ENCODE peak calls at places on chromosomes 5 and 9, in five cellular contexts. One of them, this sample, is unnamed.

GRCh38 chr5:139459451-139459934 is 3.0 kb downstream of the ECSCR start:
- DNase-seq in dorsolateral prefrontal cortex: no peak
- DNase-seq in neuronal stem cell: no peak
- DNase-seq in hepatocyte: no peak
- DNase-seq in HCT116: no peak
- DNase-seq in this sample: no peak

GRCh38 chr5:54135042-54135441 is 175.3 kb downstream of the ARL15 start:
- DNase-seq in dorsolateral prefrontal cortex: no peak
- DNase-seq in neuronal stem cell: no peak
- DNase-seq in hepatocyte: no peak
- DNase-seq in HCT116: no peak
- DNase-seq in this sample: no peak

GRCh38 chr9:77194423-77194822 is 17.1 kb downstream of the VPS13A start:
- DNase-seq in dorsolateral prefrontal cortex: no peak
- DNase-seq in neuronal stem cell: no peak
- DNase-seq in hepatocyte: no peak
- DNase-seq in HCT116: no peak
- DNase-seq in this sample: no peak

GRCh38 chr5:130110333-130110732 is 206.1 kb downstream of the CHSY3 start:
- DNase-seq in dorsolateral prefrontal cortex: no peak
- DNase-seq in neuronal stem cell: no peak
- DNase-seq in hepatocyte: peak
- DNase-seq in HCT116: no peak
- DNase-seq in this sample: no peak

GRCh38 chr9:21558627-21559401 is 76.7 kb upstream of the IFNE start:
- DNase-seq in dorsolateral prefrontal cortex: peak
- DNase-seq in neuronal stem cell: peak
- DNase-seq in hepatocyte: no peak
- DNase-seq in HCT116: no peak
- DNase-seq in this sample: peak

GRCh38 chr5:42854795-42855194 is 43.1 kb upstream of the SELENOP start:
- DNase-seq in dorsolateral prefrontal cortex: no peak
- DNase-seq in neuronal stem cell: no peak
- DNase-seq in hepatocyte: peak
- DNase-seq in HCT116: no peak
- DNase-seq in this sample: no peak

GRCh38 chr9:116000748-116001329 is 152.8 kb upstream of the PAPPA start:
- DNase-seq in dorsolateral prefrontal cortex: no peak
- DNase-seq in neuronal stem cell: no peak
- DNase-seq in hepatocyte: peak
- DNase-seq in HCT116: peak
- DNase-seq in this sample: no peak

GRCh38 chr9:10488937-10489336 is 123.9 kb downstream of the PTPRD start:
- DNase-seq in dorsolateral prefrontal cortex: no peak
- DNase-seq in neuronal stem cell: no peak
- DNase-seq in hepatocyte: no peak
- DNase-seq in HCT116: no peak
- DNase-seq in this sample: no peak

GRCh38 chr5:168163966-168164365 is 127.5 kb upstream of the WWC1 start:
- DNase-seq in dorsolateral prefrontal cortex: no peak
- DNase-seq in neuronal stem cell: no peak
- DNase-seq in hepatocyte: no peak
- DNase-seq in HCT116: no peak
- DNase-seq in this sample: no peak

GRCh38 chr9:20835364-20836286 is 151.6 kb downstream of the FOCAD start:
- DNase-seq in dorsolateral prefrontal cortex: no peak
- DNase-seq in neuronal stem cell: no peak
- DNase-seq in hepatocyte: no peak
- DNase-seq in HCT116: no peak
- DNase-seq in this sample: no peak

GRCh38 chr9:98775831-98776441 is 20.4 kb downstream of the ANKS6 start:
- DNase-seq in dorsolateral prefrontal cortex: no peak
- DNase-seq in neuronal stem cell: peak
- DNase-seq in hepatocyte: peak
- DNase-seq in HCT116: peak
- DNase-seq in this sample: peak

GRCh38 chr5:74240783-74241750 is 399.5 kb downstream of the ENC1 start:
- DNase-seq in dorsolateral prefrontal cortex: no peak
- DNase-seq in neuronal stem cell: no peak
- DNase-seq in hepatocyte: peak
- DNase-seq in HCT116: no peak
- DNase-seq in this sample: no peak

GRCh38 chr5:173412566-173412965 is 84.4 kb upstream of the STC2 start:
- DNase-seq in dorsolateral prefrontal cortex: no peak
- DNase-seq in neuronal stem cell: no peak
- DNase-seq in hepatocyte: no peak
- DNase-seq in HCT116: no peak
- DNase-seq in this sample: no peak

GRCh38 chr5:14467251-14467650 is 114.3 kb upstream of the OTULINL start:
- DNase-seq in dorsolateral prefrontal cortex: no peak
- DNase-seq in neuronal stem cell: no peak
- DNase-seq in hepatocyte: no peak
- DNase-seq in HCT116: no peak
- DNase-seq in this sample: no peak

GRCh38 chr5:178770621-178771020 is 40.2 kb upstream of the ZNF354A start:
- DNase-seq in dorsolateral prefrontal cortex: no peak
- DNase-seq in neuronal stem cell: no peak
- DNase-seq in hepatocyte: no peak
- DNase-seq in HCT116: no peak
- DNase-seq in this sample: no peak

GRCh38 chr5:160251406-160252155 is 22.3 kb downstream of the FABP6 start:
- DNase-seq in dorsolateral prefrontal cortex: no peak
- DNase-seq in neuronal stem cell: no peak
- DNase-seq in hepatocyte: no peak
- DNase-seq in HCT116: no peak
- DNase-seq in this sample: no peak

GRCh38 chr9:122904466-122904822 is 715 bp downstream of the RC3H2 start:
- DNase-seq in dorsolateral prefrontal cortex: no peak
- DNase-seq in neuronal stem cell: no peak
- DNase-seq in hepatocyte: peak
- DNase-seq in HCT116: no peak
- DNase-seq in this sample: peak

GRCh38 chr5:135213466-135214239 is 179.6 kb upstream of the PITX1 start:
- DNase-seq in dorsolateral prefrontal cortex: no peak
- DNase-seq in neuronal stem cell: no peak
- DNase-seq in hepatocyte: no peak
- DNase-seq in HCT116: no peak
- DNase-seq in this sample: no peak

GRCh38 chr5:149857499-149857898 is 87.1 kb downstream of the PDE6A start:
- DNase-seq in dorsolateral prefrontal cortex: peak
- DNase-seq in neuronal stem cell: no peak
- DNase-seq in hepatocyte: peak
- DNase-seq in HCT116: no peak
- DNase-seq in this sample: no peak

GRCh38 chr5:68333649-68334549 is 118.3 kb downstream of the PIK3R1 start:
- DNase-seq in dorsolateral prefrontal cortex: no peak
- DNase-seq in neuronal stem cell: no peak
- DNase-seq in hepatocyte: no peak
- DNase-seq in HCT116: peak
- DNase-seq in this sample: no peak

GRCh38 chr9:89477395-89477794 is 20.5 kb downstream of the SEMA4D start:
- DNase-seq in dorsolateral prefrontal cortex: no peak
- DNase-seq in neuronal stem cell: no peak
- DNase-seq in hepatocyte: no peak
- DNase-seq in HCT116: no peak
- DNase-seq in this sample: peak

GRCh38 chr5:132687995-132688394 is 14.2 kb downstream of the IL4 start:
- DNase-seq in dorsolateral prefrontal cortex: no peak
- DNase-seq in neuronal stem cell: no peak
- DNase-seq in hepatocyte: no peak
- DNase-seq in HCT116: no peak
- DNase-seq in this sample: no peak

GRCh38 chr5:133341296-133341695 is 271.0 kb downstream of the FSTL4 start:
- DNase-seq in dorsolateral prefrontal cortex: no peak
- DNase-seq in neuronal stem cell: no peak
- DNase-seq in hepatocyte: no peak
- DNase-seq in HCT116: no peak
- DNase-seq in this sample: no peak

GRCh38 chr5:159475026-159475425 is 144.7 kb upstream of the IL12B start:
- DNase-seq in dorsolateral prefrontal cortex: no peak
- DNase-seq in neuronal stem cell: no peak
- DNase-seq in hepatocyte: no peak
- DNase-seq in HCT116: no peak
- DNase-seq in this sample: no peak

GRCh38 chr5:23717486-23717885 is 210.1 kb downstream of the PRDM9 start:
- DNase-seq in dorsolateral prefrontal cortex: no peak
- DNase-seq in neuronal stem cell: no peak
- DNase-seq in hepatocyte: no peak
- DNase-seq in HCT116: no peak
- DNase-seq in this sample: no peak

GRCh38 chr5:23727271-23727670 is 219.9 kb downstream of the PRDM9 start:
- DNase-seq in dorsolateral prefrontal cortex: no peak
- DNase-seq in neuronal stem cell: no peak
- DNase-seq in hepatocyte: peak
- DNase-seq in HCT116: no peak
- DNase-seq in this sample: no peak

DNA sequence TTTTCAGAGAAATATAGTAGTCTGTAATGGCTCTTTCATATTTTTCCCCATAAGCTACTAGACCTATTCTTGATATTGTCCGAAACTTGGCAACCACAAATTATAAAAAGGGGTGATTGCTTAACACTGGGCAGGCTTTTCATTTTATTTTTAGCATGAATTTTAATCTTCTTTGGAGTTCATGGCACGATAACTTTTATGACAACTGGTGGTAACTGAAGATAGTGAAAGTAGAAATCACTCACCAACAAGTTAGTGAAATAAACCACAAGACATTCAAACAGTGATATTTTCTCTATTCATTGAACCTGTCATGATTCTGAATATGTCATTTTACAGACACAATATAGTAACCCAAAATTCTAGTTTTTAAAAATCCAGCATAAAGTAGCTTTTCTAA is 213.9 kb downstream of the PRDM9 start:
- DNase-seq in dorsolateral prefrontal cortex: no peak
- DNase-seq in neuronal stem cell: no peak
- DNase-seq in hepatocyte: no peak
- DNase-seq in HCT116: no peak
- DNase-seq in this sample: no peak
- H3K4me3 ChIP-seq in dorsolateral prefrontal cortex: no peak
- H3K4me3 ChIP-seq in neuronal stem cell: no peak
- H3K4me3 ChIP-seq in hepatocyte: no peak
- H3K4me3 ChIP-seq in HCT116: no peak
- H3K4me3 ChIP-seq in this sample: no peak

GRCh38 chr5:76319673-76320072 is 83.4 kb upstream of the IQGAP2 start:
- DNase-seq in dorsolateral prefrontal cortex: no peak
- DNase-seq in neuronal stem cell: no peak
- DNase-seq in hepatocyte: no peak
- DNase-seq in HCT116: no peak
- DNase-seq in this sample: no peak

GRCh38 chr5:76325876-76326491 is 77.1 kb upstream of the IQGAP2 start:
- DNase-seq in dorsolateral prefrontal cortex: no peak
- DNase-seq in neuronal stem cell: no peak
- DNase-seq in hepatocyte: no peak
- DNase-seq in HCT116: no peak
- DNase-seq in this sample: peak

GRCh38 chr5:76326559-76327351 is 76.3 kb upstream of the IQGAP2 start:
- DNase-seq in dorsolateral prefrontal cortex: no peak
- DNase-seq in neuronal stem cell: peak
- DNase-seq in hepatocyte: no peak
- DNase-seq in HCT116: no peak
- DNase-seq in this sample: no peak

GRCh38 chr5:76329346-76329745 is 73.7 kb upstream of the IQGAP2 start:
- DNase-seq in dorsolateral prefrontal cortex: no peak
- DNase-seq in neuronal stem cell: no peak
- DNase-seq in hepatocyte: no peak
- DNase-seq in HCT116: no peak
- DNase-seq in this sample: no peak

GRCh38 chr5:76325326-76325725 is 77.8 kb upstream of the IQGAP2 start:
- DNase-seq in dorsolateral prefrontal cortex: no peak
- DNase-seq in neuronal stem cell: no peak
- DNase-seq in hepatocyte: no peak
- DNase-seq in HCT116: no peak
- DNase-seq in this sample: no peak
- H3K4me3 ChIP-seq in dorsolateral prefrontal cortex: no peak
- H3K4me3 ChIP-seq in neuronal stem cell: no peak
- H3K4me3 ChIP-seq in hepatocyte: no peak
- H3K4me3 ChIP-seq in HCT116: no peak
- H3K4me3 ChIP-seq in this sample: peak

GRCh38 chr9:3177921-3178320 is 334.0 kb upstream of the PUM3 start:
- DNase-seq in dorsolateral prefrontal cortex: no peak
- DNase-seq in neuronal stem cell: no peak
- DNase-seq in hepatocyte: no peak
- DNase-seq in HCT116: no peak
- DNase-seq in this sample: no peak

GRCh38 chr9:3177362-3177761 is 333.5 kb upstream of the PUM3 start:
- DNase-seq in dorsolateral prefrontal cortex: no peak
- DNase-seq in neuronal stem cell: no peak
- DNase-seq in hepatocyte: peak
- DNase-seq in HCT116: no peak
- DNase-seq in this sample: no peak

GRCh38 chr9:3180696-3181048 is 336.8 kb upstream of the PUM3 start:
- DNase-seq in dorsolateral prefrontal cortex: no peak
- DNase-seq in neuronal stem cell: no peak
- DNase-seq in hepatocyte: no peak
- DNase-seq in HCT116: no peak
- DNase-seq in this sample: no peak

GRCh38 chr9:3179716-3180115 is 335.8 kb upstream of the PUM3 start:
- DNase-seq in dorsolateral prefrontal cortex: no peak
- DNase-seq in neuronal stem cell: no peak
- DNase-seq in hepatocyte: no peak
- DNase-seq in HCT116: no peak
- DNase-seq in this sample: no peak

DNA sequence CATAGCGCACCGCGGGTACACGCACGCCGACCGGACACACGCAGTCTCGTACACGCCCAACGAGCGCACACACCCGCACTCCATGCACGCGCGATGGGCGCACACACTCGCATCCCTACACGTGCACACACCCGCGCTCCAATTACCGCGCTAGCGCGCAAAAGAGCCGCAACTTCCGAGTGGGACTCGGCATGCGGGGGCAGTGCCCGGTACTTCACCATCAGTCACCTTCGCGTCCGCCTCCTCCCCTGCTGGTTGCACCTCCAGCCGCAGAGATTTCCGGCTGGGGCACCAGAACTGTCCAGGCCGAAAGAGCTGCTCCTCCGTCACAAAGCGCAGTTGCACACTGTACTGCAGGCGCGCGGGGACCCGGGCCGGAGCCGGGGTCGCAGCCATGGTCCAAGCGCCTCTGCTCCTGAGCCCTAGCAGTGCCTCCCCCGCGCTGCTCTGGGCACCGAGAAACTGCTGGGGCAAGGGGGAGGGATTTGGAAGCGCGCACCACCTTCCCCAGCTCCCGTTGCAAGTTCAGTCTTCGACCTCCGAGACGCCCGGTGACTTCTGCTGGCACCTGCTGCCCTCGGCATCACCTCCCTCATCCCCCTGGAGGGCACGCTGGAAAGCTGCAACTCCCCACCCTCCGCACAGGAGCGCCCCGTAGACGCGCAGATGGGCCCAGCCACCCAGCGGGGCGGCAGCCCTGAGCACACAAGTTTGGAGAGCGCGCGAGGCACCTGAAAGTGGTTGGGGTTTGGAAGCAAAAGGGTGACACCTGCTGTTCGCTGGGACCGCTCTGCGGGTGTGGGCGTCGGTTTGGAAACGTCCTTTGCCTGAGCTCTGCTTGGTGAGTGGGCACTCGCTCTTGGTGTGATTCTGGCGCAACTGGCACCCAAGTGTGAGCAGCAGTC is 337.4 kb upstream of the PUM3 start:
- DNase-seq in dorsolateral prefrontal cortex: peak
- DNase-seq in neuronal stem cell: peak
- DNase-seq in hepatocyte: peak
- DNase-seq in HCT116: no peak
- DNase-seq in this sample: no peak
- H3K4me3 ChIP-seq in dorsolateral prefrontal cortex: peak
- H3K4me3 ChIP-seq in neuronal stem cell: peak
- H3K4me3 ChIP-seq in hepatocyte: no peak
- H3K4me3 ChIP-seq in HCT116: no peak
- H3K4me3 ChIP-seq in this sample: no peak

GRCh38 chr5:151719228-151719861 is 32.6 kb upstream of the SPARC start:
- DNase-seq in dorsolateral prefrontal cortex: no peak
- DNase-seq in neuronal stem cell: no peak
- DNase-seq in hepatocyte: no peak
- DNase-seq in HCT116: no peak
- DNase-seq in this sample: peak
- H3K4me3 ChIP-seq in dorsolateral prefrontal cortex: no peak
- H3K4me3 ChIP-seq in neuronal stem cell: no peak
- H3K4me3 ChIP-seq in hepatocyte: no peak
- H3K4me3 ChIP-seq in HCT116: no peak
- H3K4me3 ChIP-seq in this sample: no peak

This sample was measured in CD4-positive, CD25-positive, alpha-beta regulatory T cell.